ENCODE peak calls at places on chromosomes 12 and 14, in five cellular contexts. K is tibial nerve, H is osteoblast, Z is coronary artery, I is lung. O is an unnamed sample.

GRCh38 chr12:91874086-91874865 is 271.4 kb downstream of the BTG1 start:
- DNase-seq in K (no peak), Z (no peak), I (no peak), H (no peak), O (no peak)

GRCh38 chr14:62436256-62436655 is 609.0 kb downstream of the KCNH5 start:
- DNase-seq in H (no peak), K (no peak), I (no peak), Z (no peak), O (no peak)

GRCh38 chr14:77495354-77495753 is 3.3 kb downstream of the ISM2 start:
- DNase-seq in K (no peak), I (no peak), Z (no peak), H (peak), O (no peak)

GRCh38 chr14:44960646-44961045 is 1.1 kb downstream of the KLHL28 start:
- DNase-seq in I (no peak), K (no peak), Z (no peak), H (no peak), O (no peak)

GRCh38 chr14:91573894-91574837 is 64.1 kb upstream of the PPP4R3A start:
- DNase-seq in H (peak), Z (peak), K (peak), I (peak), O (peak)

GRCh38 chr12:62738105-62738504 is 196.8 kb downstream of the PPM1H start:
- DNase-seq in I (no peak), H (no peak), K (no peak), Z (no peak), O (no peak)

GRCh38 chr12:87323369-87323768 is 705.8 kb downstream of the C12orf50 start:
- DNase-seq in Z (no peak), I (no peak), H (no peak), K (no peak), O (no peak)

GRCh38 chr12:90947869-90948268 is 7.1 kb downstream of the CCER1 start:
- DNase-seq in K (no peak), H (no peak), I (no peak), Z (no peak), O (no peak)

GRCh38 chr12:50574621-50575348 is 70.0 kb downstream of the DIP2B start:
- DNase-seq in K (no peak), I (no peak), Z (no peak), H (no peak), O (peak)

GRCh38 chr14:90556050-90556477 is 159.2 kb downstream of the CALM1 start:
- DNase-seq in K (no peak), I (no peak), H (no peak), Z (no peak), O (no peak)

GRCh38 chr12:1439687-1440086 is 154.7 kb downstream of the FBXL14 start:
- DNase-seq in K (no peak), Z (no peak), I (no peak), H (no peak), O (no peak)

GRCh38 chr12:103546959-103547358 is 40.1 kb upstream of the STAB2 start:
- DNase-seq in Z (no peak), K (no peak), I (no peak), H (no peak), O (no peak)

GRCh38 chr14:60738843-60739508 is 4.4 kb downstream of the MNAT1 start:
- DNase-seq in Z (no peak), I (no peak), K (no peak), H (no peak), O (no peak)

GRCh38 chr14:60732840-60733483 is 1.6 kb upstream of the MNAT1 start:
- DNase-seq in Z (no peak), K (no peak), I (no peak), H (no peak), O (no peak)

GRCh38 chr14:60736494-60736893 is 1.9 kb downstream of the MNAT1 start:
- DNase-seq in I (no peak), K (no peak), H (no peak), Z (no peak), O (peak)

DNA sequence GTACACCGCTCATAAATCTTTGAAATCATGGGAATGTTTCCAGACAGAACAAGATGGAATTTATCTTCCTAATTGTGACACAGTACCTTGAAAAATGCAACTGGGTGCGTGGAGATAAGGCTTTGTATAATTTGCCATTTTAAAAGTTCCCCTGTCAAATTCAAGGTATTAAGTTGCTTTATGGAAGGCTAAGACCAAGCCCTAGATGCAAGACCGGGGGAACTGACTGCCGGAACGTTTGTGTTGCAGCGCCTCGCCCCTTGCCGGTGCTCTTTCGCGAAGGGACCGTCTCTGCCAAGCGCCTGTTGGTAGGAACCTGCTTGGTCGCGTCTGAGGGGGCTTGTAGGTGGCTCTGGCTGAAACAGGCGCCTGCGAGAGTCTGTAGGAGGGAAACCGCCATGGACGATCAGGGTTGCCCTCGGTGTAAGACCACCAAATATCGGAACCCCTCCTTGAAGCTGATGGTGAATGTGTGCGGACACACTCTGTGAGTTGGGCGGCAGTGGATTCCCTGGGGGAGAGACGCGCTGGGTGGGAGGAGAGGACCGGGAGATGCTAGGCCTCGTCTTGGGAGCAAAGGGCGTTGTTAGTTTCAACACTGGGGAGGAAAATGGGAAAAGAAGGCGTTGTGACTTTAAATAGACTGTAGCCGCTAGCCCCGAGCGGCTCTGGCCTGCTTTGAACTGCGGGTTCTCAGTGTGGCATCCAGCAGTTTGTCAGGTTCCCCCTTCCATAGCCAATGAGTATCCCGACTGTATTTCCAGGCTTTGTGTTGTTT is at the start of gene MNAT1:
- DNase-seq in Z (peak), H (no peak), I (peak), K (peak), O (peak)
- TF ChIP-seq CTCF in Z (no peak), H (no peak), I (no peak), K (no peak), O (no peak)

GRCh38 chr12:65278576-65279386 is at the start of gene MSRB3:
- DNase-seq in H (peak), Z (peak), I (peak), K (peak), O (peak)
- H3K4me3 ChIP-seq in H (peak), Z (peak), I (peak), K (peak), O (peak)

DNA sequence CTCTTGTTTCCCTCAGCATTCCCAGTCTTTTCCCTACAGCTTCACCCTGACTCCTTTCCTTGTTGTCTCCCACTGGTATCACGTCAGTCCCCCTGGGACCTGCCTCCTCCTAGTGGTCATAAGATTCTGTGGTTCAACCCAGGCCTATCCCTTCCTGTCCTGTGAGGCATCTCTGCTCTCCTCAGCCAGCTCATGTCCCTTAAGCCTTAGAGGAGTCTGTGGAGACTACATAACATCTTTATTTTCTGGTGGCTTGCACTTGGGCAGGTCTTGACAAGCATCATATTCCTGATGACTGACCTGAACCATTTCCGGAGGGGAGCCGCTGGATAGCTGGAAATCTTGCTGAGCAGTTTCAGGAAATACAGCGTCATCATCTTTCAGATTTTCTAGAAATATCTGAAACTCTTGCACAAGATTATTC is 698 bp downstream of the C12orf71 start:
- DNase-seq in K (no peak), I (no peak), H (peak), Z (no peak), O (no peak)
- TF ChIP-seq CTCF in K (no peak), I (no peak), H (peak), Z (no peak), O (no peak)

GRCh38 chr14:68955164-68955921 is 23.8 kb downstream of the ACTN1 start:
- DNase-seq in Z (no peak), I (no peak), H (no peak), K (no peak), O (no peak)
- H3K4me3 ChIP-seq in Z (peak), I (no peak), H (no peak), K (no peak), O (no peak)

GRCh38 chr12:113152835-113153814 is 3.6 kb downstream of the CFAP73 start:
- DNase-seq in K (peak), I (peak), H (peak), Z (no peak), O (peak)

GRCh38 chr12:113155641-113156040 is 6.1 kb downstream of the CFAP73 start:
- DNase-seq in I (no peak), H (peak), K (no peak), Z (no peak), O (no peak)

GRCh38 chr12:113157218-113157859 is 7.8 kb downstream of the CFAP73 start:
- DNase-seq in H (peak), I (no peak), K (no peak), Z (no peak), O (no peak)

GRCh38 chr12:113154351-113154973 is 4.9 kb downstream of the CFAP73 start:
- DNase-seq in Z (no peak), H (peak), K (no peak), I (no peak), O (peak)

GRCh38 chr12:113155060-113155459 is 5.5 kb downstream of the CFAP73 start:
- DNase-seq in H (peak), I (no peak), K (no peak), Z (no peak), O (no peak)
- TF ChIP-seq CTCF in H (no peak), I (no peak), K (no peak), Z (no peak), O (no peak)

DNA sequence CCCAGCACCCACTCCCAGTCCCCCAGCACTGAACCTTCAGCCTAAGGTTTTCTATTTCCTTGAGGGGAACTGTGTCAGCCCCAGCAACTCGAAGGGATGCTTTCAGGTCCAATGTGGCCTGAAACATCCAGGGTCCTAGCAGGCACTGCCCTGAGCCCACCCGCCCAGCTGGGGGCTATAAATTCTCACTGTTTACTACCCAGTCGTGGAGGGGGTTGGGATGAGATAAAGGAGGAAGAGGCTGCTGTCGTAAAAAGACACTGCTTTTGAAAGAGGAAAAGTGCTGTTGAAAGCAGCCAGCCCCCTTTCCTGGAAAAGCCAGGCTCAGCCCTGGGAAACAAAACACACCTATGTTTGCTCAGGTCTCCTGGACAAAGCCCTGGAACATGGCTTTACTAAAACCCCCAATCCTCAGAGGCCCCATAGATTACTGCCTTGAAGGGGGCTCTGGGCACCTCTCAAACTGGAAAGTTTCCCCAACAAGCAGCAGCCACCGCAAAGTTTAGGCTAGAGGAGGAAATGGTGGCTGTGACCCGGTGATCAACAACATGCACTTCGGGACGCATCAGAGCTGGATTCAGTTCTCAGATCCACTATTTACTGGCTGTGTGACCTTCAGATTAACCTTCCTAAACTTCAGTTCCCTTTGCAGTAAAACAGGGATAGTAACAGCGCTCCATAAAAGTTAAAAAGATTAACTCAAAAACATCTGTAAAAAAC is 51.0 kb downstream of the ACTN1 start:
- DNase-seq in Z (no peak), I (no peak), K (no peak), H (no peak), O (no peak)
- H3K4me3 ChIP-seq in Z (peak), I (no peak), K (no peak), H (no peak), O (no peak)